ENCODE peak calls at places on chromosomes 13 and 19, in six cellular contexts. One of them, this sample, is unnamed.

GRCh38 chr13:107827840-107828549 is 387.3 kb downstream of the LIG4 start:
- DNase-seq in SK-N-SH: peak; percentile 49
- DNase-seq in ovary: no peak
- DNase-seq in WERI-Rb-1: no peak
- DNase-seq in osteoblast: no peak
- DNase-seq in esophagus squamous epithelium: no peak
- DNase-seq in this sample: no peak

GRCh38 chr13:113584870-113585671 is 518 bp downstream of the TFDP1 start:
- DNase-seq in SK-N-SH: peak; percentile 77
- DNase-seq in ovary: peak; percentile 36
- DNase-seq in WERI-Rb-1: peak; percentile 60
- DNase-seq in osteoblast: peak; percentile 80
- DNase-seq in esophagus squamous epithelium: no peak
- DNase-seq in this sample: peak; percentile 10

GRCh38 chr19:35495107-35496064 is 5.1 kb upstream of the KRTDAP start:
- DNase-seq in SK-N-SH: peak; percentile 87
- DNase-seq in ovary: peak; percentile 69
- DNase-seq in WERI-Rb-1: peak; percentile 75
- DNase-seq in osteoblast: peak; percentile 99
- DNase-seq in esophagus squamous epithelium: no peak
- DNase-seq in this sample: peak; percentile 68

GRCh38 chr13:86655561-86655960 is 856.3 kb upstream of the SLITRK6 start:
- DNase-seq in SK-N-SH: no peak
- DNase-seq in ovary: no peak
- DNase-seq in WERI-Rb-1: peak; percentile 63
- DNase-seq in osteoblast: peak; percentile 4
- DNase-seq in esophagus squamous epithelium: no peak
- DNase-seq in this sample: no peak

GRCh38 chr13:36919206-36919832 is 719 bp downstream of the SMAD9 start:
- DNase-seq in SK-N-SH: peak; percentile 75
- DNase-seq in ovary: peak; percentile 56
- DNase-seq in WERI-Rb-1: peak; percentile 69
- DNase-seq in osteoblast: peak; percentile 88
- DNase-seq in esophagus squamous epithelium: no peak
- DNase-seq in this sample: peak; percentile 47

GRCh38 chr13:44755872-44756271 is 179.7 kb upstream of the TSC22D1 start:
- DNase-seq in SK-N-SH: no peak
- DNase-seq in ovary: no peak
- DNase-seq in WERI-Rb-1: no peak
- DNase-seq in osteoblast: peak; percentile 45
- DNase-seq in esophagus squamous epithelium: no peak
- DNase-seq in this sample: no peak

GRCh38 chr19:2015611-2015950 is at the start of gene BTBD2:
- DNase-seq in SK-N-SH: peak; percentile 92
- DNase-seq in ovary: peak; percentile 75
- DNase-seq in WERI-Rb-1: peak; percentile 57
- DNase-seq in osteoblast: no peak
- DNase-seq in esophagus squamous epithelium: no peak
- DNase-seq in this sample: peak; percentile 67

GRCh38 chr19:16520986-16521624 is 21.1 kb downstream of the CHERP start:
- DNase-seq in SK-N-SH: peak; percentile 33
- DNase-seq in ovary: no peak
- DNase-seq in WERI-Rb-1: no peak
- DNase-seq in osteoblast: peak; percentile 83
- DNase-seq in esophagus squamous epithelium: no peak
- DNase-seq in this sample: no peak

GRCh38 chr19:18292810-18293641 is 11.6 kb upstream of the JUND start:
- DNase-seq in SK-N-SH: peak; percentile 92
- DNase-seq in ovary: peak; percentile 93
- DNase-seq in WERI-Rb-1: peak; percentile 95
- DNase-seq in osteoblast: peak; percentile 95
- DNase-seq in esophagus squamous epithelium: no peak
- DNase-seq in this sample: peak; percentile 87

GRCh38 chr19:28290963-28291657 is 921.8 kb downstream of the UQCRFS1 start:
- DNase-seq in SK-N-SH: no peak
- DNase-seq in ovary: no peak
- DNase-seq in WERI-Rb-1: no peak
- DNase-seq in osteoblast: no peak
- DNase-seq in esophagus squamous epithelium: no peak
- DNase-seq in this sample: no peak

GRCh38 chr19:9878511-9879196 is 43.5 kb downstream of the PIN1 start:
- DNase-seq in SK-N-SH: no peak
- DNase-seq in ovary: no peak
- DNase-seq in WERI-Rb-1: no peak
- DNase-seq in osteoblast: no peak
- DNase-seq in esophagus squamous epithelium: no peak
- DNase-seq in this sample: no peak

GRCh38 chr19:33771308-33772101 is 25.2 kb upstream of the KCTD15 start:
- DNase-seq in SK-N-SH: peak; percentile 92
- DNase-seq in ovary: peak; percentile 79
- DNase-seq in WERI-Rb-1: peak; percentile 86
- DNase-seq in osteoblast: peak; percentile 99
- DNase-seq in esophagus squamous epithelium: no peak
- DNase-seq in this sample: peak; percentile 66

GRCh38 chr19:8338835-8339234 is 4.2 kb downstream of the KANK3 start:
- DNase-seq in SK-N-SH: no peak
- DNase-seq in ovary: no peak
- DNase-seq in WERI-Rb-1: no peak
- DNase-seq in osteoblast: no peak
- DNase-seq in esophagus squamous epithelium: no peak
- DNase-seq in this sample: no peak

GRCh38 chr19:8308891-8309291 is 733 bp upstream of the CD320 start:
- DNase-seq in SK-N-SH: no peak
- DNase-seq in ovary: peak; percentile 27
- DNase-seq in WERI-Rb-1: peak; percentile 2
- DNase-seq in osteoblast: no peak
- DNase-seq in esophagus squamous epithelium: no peak
- DNase-seq in this sample: no peak

GRCh38 chr19:30635026-30635985 is 263.1 kb downstream of the ZNF536 start:
- DNase-seq in SK-N-SH: no peak
- DNase-seq in ovary: no peak
- DNase-seq in WERI-Rb-1: no peak
- DNase-seq in osteoblast: no peak
- DNase-seq in esophagus squamous epithelium: no peak
- DNase-seq in this sample: no peak

GRCh38 chr19:681029-681626 is 4.9 kb downstream of the FSTL3 start:
- DNase-seq in SK-N-SH: peak; percentile 97
- DNase-seq in ovary: peak; percentile 82
- DNase-seq in WERI-Rb-1: peak; percentile 95
- DNase-seq in osteoblast: peak; percentile 99
- DNase-seq in esophagus squamous epithelium: no peak
- DNase-seq in this sample: no peak

GRCh38 chr13:102395174-102395573 is 6.7 kb downstream of the FGF14 start:
- DNase-seq in SK-N-SH: peak; percentile 26
- DNase-seq in ovary: no peak
- DNase-seq in WERI-Rb-1: no peak
- DNase-seq in osteoblast: no peak
- DNase-seq in esophagus squamous epithelium: no peak
- DNase-seq in this sample: no peak

GRCh38 chr19:7947939-7948338 is 4.5 kb upstream of the TIMM44 start:
- DNase-seq in SK-N-SH: no peak
- DNase-seq in ovary: no peak
- DNase-seq in WERI-Rb-1: no peak
- DNase-seq in osteoblast: no peak
- DNase-seq in esophagus squamous epithelium: no peak
- DNase-seq in this sample: no peak

GRCh38 chr19:41702208-41702651 is 6.2 kb upstream of the CEACAM5 start:
- DNase-seq in SK-N-SH: no peak
- DNase-seq in ovary: no peak
- DNase-seq in WERI-Rb-1: no peak
- DNase-seq in osteoblast: peak; percentile 76
- DNase-seq in esophagus squamous epithelium: no peak
- DNase-seq in this sample: no peak

GRCh38 chr19:12652219-12652618 is 14.3 kb downstream of the MAN2B1 start:
- DNase-seq in SK-N-SH: no peak
- DNase-seq in ovary: no peak
- DNase-seq in WERI-Rb-1: no peak
- DNase-seq in osteoblast: peak; percentile 42
- DNase-seq in esophagus squamous epithelium: no peak
- DNase-seq in this sample: no peak

GRCh38 chr13:113493315-113493951 is 2.9 kb upstream of the DCUN1D2 start:
- DNase-seq in SK-N-SH: no peak
- DNase-seq in ovary: no peak
- DNase-seq in WERI-Rb-1: no peak
- DNase-seq in osteoblast: peak; percentile 96
- DNase-seq in esophagus squamous epithelium: no peak
- DNase-seq in this sample: no peak

GRCh38 chr13:95865080-95865597 is 188.1 kb downstream of the UGGT2 start:
- DNase-seq in SK-N-SH: no peak
- DNase-seq in ovary: no peak
- DNase-seq in WERI-Rb-1: no peak
- DNase-seq in osteoblast: no peak
- DNase-seq in esophagus squamous epithelium: no peak
- DNase-seq in this sample: no peak

GRCh38 chr19:21463449-21464105 is 41.8 kb upstream of the ZNF429 start:
- DNase-seq in SK-N-SH: peak; percentile 87
- DNase-seq in ovary: peak; percentile 72
- DNase-seq in WERI-Rb-1: peak; percentile 95
- DNase-seq in osteoblast: peak; percentile 39
- DNase-seq in esophagus squamous epithelium: no peak
- DNase-seq in this sample: peak; percentile 61

GRCh38 chr13:28583661-28584091 is 75.3 kb upstream of the POMP start:
- DNase-seq in SK-N-SH: peak; percentile 9
- DNase-seq in ovary: no peak
- DNase-seq in WERI-Rb-1: no peak
- DNase-seq in osteoblast: no peak
- DNase-seq in esophagus squamous epithelium: no peak
- DNase-seq in this sample: no peak

GRCh38 chr19:56822755-56823154 is 17.8 kb downstream of the PEG3 start:
- DNase-seq in SK-N-SH: no peak
- DNase-seq in ovary: no peak
- DNase-seq in WERI-Rb-1: no peak
- DNase-seq in osteoblast: no peak
- DNase-seq in esophagus squamous epithelium: no peak
- DNase-seq in this sample: no peak

GRCh38 chr19:28542394-28543243 is 670.3 kb downstream of the UQCRFS1 start:
- DNase-seq in SK-N-SH: no peak
- DNase-seq in ovary: no peak
- DNase-seq in WERI-Rb-1: no peak
- DNase-seq in osteoblast: no peak
- DNase-seq in esophagus squamous epithelium: no peak
- DNase-seq in this sample: no peak

GRCh38 chr19:1311543-1312091 is 25.9 kb downstream of the EFNA2 start:
- DNase-seq in SK-N-SH: no peak
- DNase-seq in ovary: no peak
- DNase-seq in WERI-Rb-1: no peak
- DNase-seq in osteoblast: peak; percentile 95
- DNase-seq in esophagus squamous epithelium: no peak
- DNase-seq in this sample: no peak

GRCh38 chr19:17497149-17497798 is 14.2 kb upstream of the PGLS start:
- DNase-seq in SK-N-SH: peak; percentile 12
- DNase-seq in ovary: no peak
- DNase-seq in WERI-Rb-1: no peak
- DNase-seq in osteoblast: peak; percentile 51
- DNase-seq in esophagus squamous epithelium: no peak
- DNase-seq in this sample: no peak

GRCh38 chr13:79749556-79749955 is 268.6 kb downstream of the NDFIP2 start:
- DNase-seq in SK-N-SH: no peak
- DNase-seq in ovary: no peak
- DNase-seq in WERI-Rb-1: no peak
- DNase-seq in osteoblast: no peak
- DNase-seq in esophagus squamous epithelium: no peak
- DNase-seq in this sample: no peak

GRCh38 chr13:100100115-100100879 is 11.4 kb downstream of the PCCA start:
- DNase-seq in SK-N-SH: no peak
- DNase-seq in ovary: peak; percentile 41
- DNase-seq in WERI-Rb-1: no peak
- DNase-seq in osteoblast: peak; percentile 38
- DNase-seq in esophagus squamous epithelium: no peak
- DNase-seq in this sample: no peak

GRCh38 chr19:47271949-47272348 is 2.7 kb upstream of the INAFM1 start:
- DNase-seq in SK-N-SH: no peak
- DNase-seq in ovary: no peak
- DNase-seq in WERI-Rb-1: no peak
- DNase-seq in osteoblast: peak; percentile 62
- DNase-seq in esophagus squamous epithelium: no peak
- DNase-seq in this sample: no peak
- H3K27ac ChIP-seq in SK-N-SH: no peak overlapping the region
- H3K27ac ChIP-seq in ovary: no peak overlapping the region
- H3K27ac ChIP-seq in WERI-Rb-1: peak overlapping the region; percentile 95
- H3K27ac ChIP-seq in osteoblast: no peak overlapping the region
- H3K27ac ChIP-seq in esophagus squamous epithelium: peak overlapping the region; percentile 99
- H3K27ac ChIP-seq in this sample: no peak overlapping the region

GRCh38 chr13:90867336-90867683 is 480.2 kb upstream of the MIR17HG start:
- DNase-seq in SK-N-SH: peak; percentile 37
- DNase-seq in ovary: peak; percentile 44
- DNase-seq in WERI-Rb-1: peak; percentile 91
- DNase-seq in osteoblast: peak; percentile 79
- DNase-seq in esophagus squamous epithelium: peak; percentile 0
- DNase-seq in this sample: peak; percentile 72
- TF ChIP-seq CTCF in SK-N-SH: peak; percentile 84
- TF ChIP-seq CTCF in ovary: no peak
- TF ChIP-seq CTCF in WERI-Rb-1: peak; percentile 87
- TF ChIP-seq CTCF in osteoblast: peak; percentile 64
- TF ChIP-seq CTCF in esophagus squamous epithelium: peak; percentile 28
- TF ChIP-seq CTCF in this sample: peak; percentile 49

DNA sequence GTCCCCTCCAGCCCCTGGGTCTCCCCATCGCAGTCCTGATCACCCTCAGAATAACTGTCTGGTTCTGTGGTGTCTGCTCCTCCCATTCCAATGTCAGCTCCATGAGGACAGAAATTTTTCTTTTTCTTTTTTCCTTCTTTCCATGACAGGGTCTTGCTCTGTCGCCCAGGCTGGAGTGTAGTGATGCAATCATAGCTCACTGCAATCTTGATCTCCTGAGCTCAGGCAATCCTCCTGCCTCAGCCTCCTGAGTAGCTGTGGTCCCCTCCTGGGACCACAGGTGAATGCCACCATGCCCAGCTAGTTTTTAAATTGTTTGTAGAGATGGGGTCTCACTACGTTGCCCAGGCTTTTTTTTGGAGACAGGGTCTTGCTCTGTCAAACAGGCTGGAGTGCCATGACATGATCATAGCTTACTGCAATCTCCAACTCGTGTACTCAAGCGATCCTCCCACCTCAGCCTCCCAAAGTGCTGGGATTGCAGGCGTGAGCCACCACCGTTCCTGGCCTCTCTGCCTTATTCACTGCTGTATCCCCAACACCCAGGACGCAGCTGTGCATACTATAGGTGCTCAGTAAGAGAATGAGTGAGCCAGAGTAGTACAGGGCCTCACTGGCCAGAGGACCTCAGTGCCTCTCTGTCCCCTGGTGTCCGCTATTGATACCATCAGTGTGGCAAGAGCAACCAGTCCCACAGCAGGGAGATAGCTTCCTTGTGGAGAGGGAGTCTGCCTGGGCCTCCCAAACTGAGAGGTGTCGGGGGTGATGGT is 5.2 kb upstream of the DOCK6 start:
- DNase-seq in SK-N-SH: no peak
- DNase-seq in ovary: no peak
- DNase-seq in WERI-Rb-1: no peak
- DNase-seq in osteoblast: peak; percentile 74
- DNase-seq in esophagus squamous epithelium: no peak
- DNase-seq in this sample: no peak
- H3K27ac ChIP-seq in SK-N-SH: no peak overlapping the region
- H3K27ac ChIP-seq in ovary: no peak overlapping the region
- H3K27ac ChIP-seq in WERI-Rb-1: no peak overlapping the region
- H3K27ac ChIP-seq in osteoblast: no peak overlapping the region
- H3K27ac ChIP-seq in esophagus squamous epithelium: peak overlapping the region; percentile 60
- H3K27ac ChIP-seq in this sample: peak overlapping the region; percentile 42

GRCh38 chr19:15297416-15298224 is 34.7 kb downstream of the BRD4 start:
- DNase-seq in SK-N-SH: no peak
- DNase-seq in ovary: no peak
- DNase-seq in WERI-Rb-1: no peak
- DNase-seq in osteoblast: peak; percentile 79
- DNase-seq in esophagus squamous epithelium: no peak
- DNase-seq in this sample: no peak
- TF ChIP-seq CTCF in SK-N-SH: peak; percentile 17
- TF ChIP-seq CTCF in ovary: no peak
- TF ChIP-seq CTCF in WERI-Rb-1: no peak
- TF ChIP-seq CTCF in osteoblast: no peak
- TF ChIP-seq CTCF in esophagus squamous epithelium: no peak
- TF ChIP-seq CTCF in this sample: no peak

GRCh38 chr19:37505958-37506386 is 767 bp upstream of the ZNF793 start:
- DNase-seq in SK-N-SH: no peak
- DNase-seq in ovary: peak; percentile 17
- DNase-seq in WERI-Rb-1: no peak
- DNase-seq in osteoblast: no peak
- DNase-seq in esophagus squamous epithelium: no peak
- DNase-seq in this sample: no peak
- H3K27ac ChIP-seq in SK-N-SH: peak overlapping the region; percentile 99
- H3K27ac ChIP-seq in ovary: peak overlapping the region; percentile 82
- H3K27ac ChIP-seq in WERI-Rb-1: peak overlapping the region; percentile 99
- H3K27ac ChIP-seq in osteoblast: peak overlapping the region; percentile 51
- H3K27ac ChIP-seq in esophagus squamous epithelium: peak overlapping the region; percentile 94
- H3K27ac ChIP-seq in this sample: peak overlapping the region; percentile 84

This sample was measured in lung.